ENCODE peak calls at places on chromosomes 1 and 21, in seven cellular contexts. F, W, K, O, S, M and Q are unnamed samples.

GRCh38 chr1:12434174-12434573 is 183.8 kb downstream of the DHRS3 start:
- DNase-seq in F (no peak), W (no peak), K (peak; percentile 86), O (no peak), S (no peak), M (no peak), Q (no peak)

GRCh38 chr1:11051781-11052510 is 4.9 kb upstream of the MASP2 start:
- DNase-seq in F (no peak), W (no peak), K (no peak), O (no peak), S (no peak), M (no peak), Q (no peak)

GRCh38 chr1:25770541-25771245 is 29.3 kb upstream of the SELENON start:
- DNase-seq in F (no peak), W (no peak), K (no peak), O (no peak), S (no peak), M (no peak), Q (no peak)

GRCh38 chr1:5430911-5431310 is 561.3 kb downstream of the NPHP4 start:
- DNase-seq in F (no peak), W (no peak), K (no peak), O (no peak), S (no peak), M (no peak), Q (no peak)

GRCh38 chr1:86699186-86699585 is 5.2 kb upstream of the SH3GLB1 start:
- DNase-seq in F (no peak), W (no peak), K (no peak), O (no peak), S (no peak), M (no peak), Q (no peak)

GRCh38 chr1:93604411-93604810 is 77.2 kb downstream of the BCAR3 start:
- DNase-seq in F (no peak), W (no peak), K (no peak), O (no peak), S (no peak), M (no peak), Q (no peak)

GRCh38 chr1:9655127-9655723 is 3.7 kb downstream of the PIK3CD start:
- DNase-seq in F (no peak), W (no peak), K (no peak), O (peak; percentile 30), S (no peak), M (no peak), Q (no peak)

GRCh38 chr1:43171876-43172531 is at the start of the genes CFAP57 and EBNA1BP2:
- DNase-seq in F (peak; percentile 94), W (peak; percentile 98), K (peak; percentile 93), O (peak; percentile 86), S (peak; percentile 79), M (peak; percentile 91), Q (peak; percentile 98)

GRCh38 chr1:154425172-154425571 is 20.0 kb downstream of the IL6R start:
- DNase-seq in F (no peak), W (no peak), K (no peak), O (no peak), S (no peak), M (no peak), Q (no peak)

GRCh38 chr1:96698332-96698983 is 23.1 kb upstream of the PTBP2 start:
- DNase-seq in F (no peak), W (no peak), K (peak; percentile 52), O (no peak), S (no peak), M (no peak), Q (no peak)

GRCh38 chr21:43270800-43271261 is 102.0 kb downstream of the CRYAA start:
- DNase-seq in F (no peak), W (no peak), K (no peak), O (no peak), S (no peak), M (no peak), Q (no peak)

GRCh38 chr1:163928080-163928479 is 606.3 kb downstream of the NUF2 start:
- DNase-seq in F (no peak), W (no peak), K (no peak), O (no peak), S (no peak), M (no peak), Q (no peak)

GRCh38 chr21:46599251-46599572 is 5.7 kb downstream of the S100B start:
- DNase-seq in F (no peak), W (no peak), K (peak; percentile 92), O (no peak), S (no peak), M (no peak), Q (peak; percentile 68)

GRCh38 chr1:200247513-200247912 is 162.3 kb downstream of the ZNF281 start:
- DNase-seq in F (no peak), W (no peak), K (no peak), O (no peak), S (no peak), M (no peak), Q (no peak)

GRCh38 chr1:67689267-67690017 is 4.4 kb downstream of the GADD45A start:
- DNase-seq in F (no peak), W (no peak), K (no peak), O (no peak), S (no peak), M (no peak), Q (no peak)
- TF ChIP-seq POLR2A in F (no peak), W (no peak), K (no peak), O (no peak), S (no peak), M (no peak), Q (no peak)

DNA sequence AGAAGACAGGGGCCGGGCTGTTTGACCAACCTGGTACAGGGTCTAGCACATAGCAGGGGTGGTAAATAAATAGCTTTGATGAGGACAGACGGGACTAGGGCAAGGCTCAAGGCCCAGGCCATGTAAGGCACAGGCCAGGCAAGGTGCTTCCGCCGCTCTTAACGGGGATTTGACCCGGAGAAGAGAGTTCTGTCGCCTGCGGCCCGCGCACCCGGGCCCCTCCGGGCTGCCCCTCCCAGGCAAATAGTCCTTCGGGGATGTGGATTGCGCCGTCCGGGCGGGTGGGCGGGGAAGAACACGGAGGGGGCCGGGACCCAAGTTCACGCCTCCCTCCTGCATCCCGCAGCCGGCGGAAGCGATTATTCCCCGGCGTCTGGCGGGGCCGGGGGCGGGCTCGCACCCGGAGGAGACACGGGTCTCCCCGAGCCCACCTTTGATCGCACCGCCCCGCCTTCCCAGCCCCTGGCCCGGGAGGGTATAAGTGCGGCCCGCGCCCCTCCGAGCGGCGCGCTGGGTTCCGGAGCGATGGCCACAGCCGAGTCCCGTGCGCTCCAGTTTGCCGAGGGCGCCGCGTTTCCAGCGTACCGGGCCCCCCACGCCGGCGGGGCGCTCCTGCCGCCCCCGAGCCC is at the start of gene MIXL1:
- DNase-seq in F (no peak), W (no peak), K (no peak), O (no peak), S (no peak), M (no peak), Q (no peak)
- H3K4me3 ChIP-seq in F (peak within 1 kb of the TSS; percentile 17), W (peak within 1 kb of the TSS; percentile 43), K (peak within 1 kb of the TSS; percentile 37), O (peak within 1 kb of the TSS; percentile 59), S (peak within 1 kb of the TSS; percentile 50), M (peak within 1 kb of the TSS; percentile 72), Q (no peak within 1 kb of the TSS)

GRCh38 chr1:67261646-67262045 is 46.0 kb upstream of the IL12RB2 start:
- DNase-seq in F (no peak), W (no peak), K (no peak), O (no peak), S (no peak), M (no peak), Q (no peak)
- TF ChIP-seq CTCF in F (no peak), W (no peak), K (no peak), O (no peak), S (no peak), M (no peak), Q (no peak)

GRCh38 chr1:156368157-156368658 is 803 bp upstream of the RHBG start:
- DNase-seq in F (no peak), W (no peak), K (no peak), O (no peak), S (no peak), M (no peak), Q (no peak)
- TF ChIP-seq POLR2A in F (no peak), W (no peak), K (no peak), O (no peak), S (no peak), M (no peak), Q (no peak)

GRCh38 chr1:45009296-45009865 is 1.7 kb downstream of the HECTD3 start:
- DNase-seq in F (no peak), W (peak; percentile 55), K (no peak), O (no peak), S (no peak), M (no peak), Q (peak; percentile 16)
- H3K4me3 ChIP-seq in F (no peak overlapping the region), W (peak overlapping the region; percentile 74), K (no peak overlapping the region), O (no peak overlapping the region), S (peak overlapping the region; percentile 89), M (peak overlapping the region; percentile 81), Q (no peak overlapping the region)

DNA sequence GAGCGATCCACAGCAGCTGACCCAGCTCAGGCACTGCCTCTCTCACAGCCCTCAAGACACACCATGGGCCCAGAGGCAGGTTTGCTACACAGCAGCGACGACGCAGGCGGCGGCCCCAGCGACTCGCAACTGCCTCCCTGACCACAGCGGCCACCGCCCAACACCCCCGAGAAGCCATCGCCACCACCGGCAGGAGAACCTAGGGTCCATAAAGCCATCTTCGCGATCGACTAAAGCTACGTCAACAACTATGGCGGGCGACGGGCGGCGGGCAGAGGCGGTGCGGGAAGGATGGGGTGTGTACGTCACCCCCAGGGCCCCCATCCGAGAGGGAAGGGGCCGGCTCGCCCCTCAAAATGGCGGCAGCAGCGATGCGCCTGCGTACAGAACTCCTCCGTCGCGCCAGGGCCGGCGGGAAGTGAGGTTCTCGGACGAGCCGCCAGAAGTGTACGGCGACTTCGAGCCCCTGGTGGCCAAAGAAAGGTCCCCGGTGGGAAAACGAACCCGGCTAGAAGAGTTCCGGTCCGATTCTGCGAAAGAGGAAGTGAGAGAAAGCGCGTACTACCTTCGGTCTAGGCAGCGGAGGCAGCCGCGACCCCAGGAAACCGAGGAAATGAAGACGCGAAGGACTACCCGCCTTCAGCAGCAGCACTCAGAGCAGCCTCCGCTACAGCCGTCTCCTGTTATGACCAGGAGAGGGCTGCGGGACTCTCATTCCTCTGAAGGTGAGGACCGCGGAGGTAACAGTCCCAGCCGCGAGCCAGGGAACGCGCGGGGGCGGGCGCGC is at the start of gene TOR1AIP1:
- DNase-seq in F (peak; percentile 97), W (peak; percentile 98), K (peak; percentile 97), O (peak; percentile 94), S (peak; percentile 94), M (peak; percentile 96), Q (peak; percentile 98)
- TF ChIP-seq CTCF in F (peak; percentile 44), W (peak; percentile 61), K (peak; percentile 17), O (peak; percentile 79), S (peak; percentile 60), M (peak; percentile 67), Q (peak; percentile 84)